ENCODE peak calls at places on chromosomes 1 and 21, in nine cellular contexts. E is neuronal stem cell, V is psoas muscle, Z is right lobe of liver, S is aorta, F is testis, L is Peyer's patch, Y is upper lobe of right lung, H is colonic mucosa. J is an unnamed sample. For H3K4me1, the result is how much of the 10 kb centered on the place peaks cover.

GRCh38 chr21:15138475-15138874 is 73.7 kb upstream of the NRIP1 start:
- DNase-seq in Y (no peak), H (peak), V (peak), S (no peak), L (peak), F (no peak), Z (no peak), E (no peak), J (no peak)

GRCh38 chr1:42163114-42163513 is 1.4 kb downstream of the GUCA2A start:
- DNase-seq in Y (no peak), L (no peak), S (no peak), E (no peak), F (peak), Z (no peak), H (no peak), V (no peak), J (no peak)

GRCh38 chr1:68359045-68359444 is 90.7 kb downstream of the RPE65 start:
- DNase-seq in Y (no peak), E (no peak), S (no peak), H (no peak), V (no peak), L (no peak), F (no peak), Z (no peak), J (no peak)

GRCh38 chr1:119917304-119918055 is 21.2 kb upstream of the ADAM30 start:
- DNase-seq in F (no peak), Z (no peak), E (no peak), H (no peak), S (no peak), V (no peak), L (no peak), Y (no peak), J (no peak)

GRCh38 chr1:21622466-21623315 is 46.5 kb downstream of the RAP1GAP start:
- DNase-seq in F (peak), S (no peak), Z (peak), E (peak), V (no peak), Y (peak), L (peak), H (peak), J (peak)

GRCh38 chr1:2819429-2819828 is 17.9 kb upstream of the TTC34 start:
- DNase-seq in L (no peak), Z (no peak), F (no peak), S (peak), H (no peak), Y (no peak), V (peak), E (no peak), J (no peak)

GRCh38 chr1:208093754-208094719 is 150.1 kb downstream of the PLXNA2 start:
- DNase-seq in Z (peak), Y (peak), V (peak), L (peak), F (peak), E (peak), S (peak), H (peak), J (peak)

GRCh38 chr1:227299238-227299637 is 19.1 kb downstream of the CDC42BPA start:
- DNase-seq in L (no peak), H (no peak), Y (no peak), V (no peak), Z (no peak), F (no peak), E (no peak), S (no peak), J (no peak)

GRCh38 chr1:232886304-232886703 is 64.1 kb upstream of the NTPCR start:
- DNase-seq in H (no peak), L (no peak), V (no peak), Y (no peak), F (no peak), Z (no peak), S (no peak), E (no peak), J (no peak)

GRCh38 chr21:45348591-45349327 is 56.2 kb upstream of the COL18A1 start:
- DNase-seq in F (no peak), L (no peak), S (no peak), V (no peak), Z (no peak), H (no peak), Y (no peak), E (no peak), J (no peak)

GRCh38 chr1:31715097-31715872 is 11.5 kb upstream of the COL16A1 start:
- DNase-seq in L (peak), V (peak), H (peak), F (peak), Y (peak), Z (peak), E (peak), S (peak), J (no peak)

GRCh38 chr1:186792870-186793581 is 35.7 kb upstream of the PLA2G4A start:
- DNase-seq in H (no peak), Y (no peak), E (no peak), Z (no peak), F (no peak), L (no peak), V (no peak), S (no peak), J (no peak)

GRCh38 chr1:203144661-203145060 is 17.1 kb downstream of the ADORA1 start:
- DNase-seq in Y (no peak), F (peak), H (no peak), L (no peak), V (no peak), E (no peak), S (no peak), Z (no peak), J (no peak)

GRCh38 chr1:228277491-228278431 is 69.9 kb downstream of the OBSCN start:
- DNase-seq in S (no peak), Y (peak), F (peak), L (no peak), V (no peak), E (no peak), Z (peak), H (no peak), J (no peak)

GRCh38 chr1:31532114-31532644 is 44.1 kb upstream of the TINAGL1 start:
- DNase-seq in H (no peak), F (no peak), E (no peak), L (no peak), V (no peak), Z (no peak), S (no peak), Y (no peak), J (no peak)

GRCh38 chr1:107358611-107359342 is 217.9 kb downstream of the NTNG1 start:
- DNase-seq in S (no peak), Z (no peak), V (no peak), Y (no peak), H (no peak), E (no peak), F (no peak), L (no peak), J (no peak)

GRCh38 chr21:30153697-30154340 is 12.8 kb downstream of the CLDN17 start:
- DNase-seq in F (no peak), V (no peak), S (no peak), Y (no peak), Z (no peak), E (no peak), L (no peak), H (no peak), J (no peak)

GRCh38 chr1:183967914-183968313 is 69.6 kb downstream of the COLGALT2 start:
- DNase-seq in V (no peak), L (no peak), H (no peak), Z (no peak), S (no peak), E (no peak), Y (no peak), F (no peak), J (no peak)

GRCh38 chr21:15449556-15449955 is 280.2 kb upstream of the USP25 start:
- DNase-seq in S (no peak), L (no peak), H (no peak), F (no peak), V (no peak), Z (no peak), Y (no peak), E (no peak), J (no peak)

GRCh38 chr1:43534256-43534655 is 3.6 kb downstream of the PTPRF start:
- DNase-seq in H (no peak), V (no peak), Y (no peak), E (no peak), S (no peak), L (no peak), F (no peak), Z (no peak), J (no peak)

GRCh38 chr1:115107501-115108260 is 18.4 kb upstream of the TSPAN2 start:
- DNase-seq in Z (no peak), V (no peak), E (no peak), Y (no peak), S (no peak), L (no peak), H (no peak), F (no peak), J (no peak)

GRCh38 chr1:212971312-212971711 is 21.0 kb downstream of the VASH2 start:
- DNase-seq in V (no peak), Z (no peak), Y (no peak), F (no peak), L (no peak), E (no peak), H (no peak), S (no peak), J (no peak)

GRCh38 chr1:186531561-186532165 is 70.7 kb upstream of the PDC start:
- DNase-seq in V (no peak), L (no peak), S (no peak), Y (no peak), H (no peak), Z (no peak), F (no peak), E (no peak), J (no peak)

GRCh38 chr1:206674745-206675175 is 9.9 kb upstream of the MAPKAPK2 start:
- DNase-seq in L (peak), Y (peak), Z (no peak), F (no peak), H (peak), E (no peak), S (peak), V (peak), J (no peak)

GRCh38 chr1:84538599-84538998 is 32.2 kb upstream of the GNG5 start:
- DNase-seq in L (no peak), Z (no peak), H (no peak), F (no peak), E (no peak), V (no peak), Y (no peak), S (no peak), J (no peak)

GRCh38 chr1:172894345-172895049 is 156.2 kb downstream of the TNFSF18 start:
- DNase-seq in V (no peak), E (no peak), S (no peak), Y (no peak), L (no peak), H (no peak), F (no peak), Z (no peak), J (peak)

GRCh38 chr1:10173582-10173981 is 36.8 kb upstream of the KIF1B start:
- DNase-seq in Z (no peak), S (no peak), Y (no peak), F (no peak), L (no peak), E (no peak), V (no peak), H (no peak), J (no peak)

GRCh38 chr1:36207339-36207738 is 16.9 kb upstream of the THRAP3 start:
- DNase-seq in Y (peak), H (no peak), V (peak), S (peak), F (peak), Z (peak), E (no peak), L (no peak), J (no peak)

GRCh38 chr1:232548651-232549050 is 81.3 kb downstream of the SIPA1L2 start:
- DNase-seq in L (no peak), Z (no peak), H (no peak), V (no peak), E (no peak), Y (no peak), F (peak), S (no peak), J (no peak)

GRCh38 chr21:42121792-42122191 is 50.7 kb downstream of the UMODL1 start:
- DNase-seq in S (peak), E (no peak), Z (peak), V (no peak), L (peak), F (no peak), Y (no peak), H (peak), J (no peak)
- H3K27ac ChIP-seq in S (no peak), E (no peak), Z (no peak), V (no peak), L (no peak), F (no peak), Y (no peak), H (no peak), J (no peak)

DNA sequence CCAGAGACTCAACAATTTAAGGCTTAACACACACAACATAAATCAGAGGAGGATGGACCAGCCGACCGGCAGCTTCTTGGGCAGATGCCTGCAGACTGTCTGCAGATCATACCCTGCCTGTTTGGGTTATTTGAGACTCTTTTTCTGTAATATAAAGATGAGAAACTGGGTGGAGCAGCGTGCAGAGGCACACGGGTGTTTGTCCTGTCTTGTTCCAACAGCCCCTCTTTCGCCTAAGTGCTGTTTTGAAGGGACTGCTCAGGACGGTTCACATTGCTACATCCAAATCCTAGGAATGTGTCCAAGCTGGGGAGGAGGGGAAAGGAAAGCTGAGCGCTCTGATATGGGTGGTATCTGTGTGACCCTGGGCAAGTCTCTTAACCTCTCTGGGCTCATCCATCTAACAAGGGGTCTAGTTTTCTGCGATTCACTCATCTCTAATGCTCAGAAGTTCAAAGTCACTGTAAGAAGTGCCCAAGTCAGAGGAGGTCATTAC is 149.9 kb downstream of the CLIC6 start:
- DNase-seq in F (no peak), S (no peak), Y (no peak), Z (no peak), L (no peak), H (peak), E (no peak), V (no peak), J (no peak)
- H3K4me1 ChIP-seq in F (under half), S (under half), Y (under half), Z (under half), L (under half), H (under half), E (under half), V (under half), J (under half)

GRCh38 chr1:79657916-79658662 is 651.6 kb upstream of the ADGRL4 start:
- DNase-seq in L (no peak), H (no peak), Y (no peak), S (no peak), V (no peak), F (no peak), Z (no peak), E (no peak), J (no peak)
- H3K4me3 ChIP-seq in L (no peak), H (no peak), Y (no peak), S (no peak), V (no peak), F (no peak), Z (no peak), E (no peak), J (no peak)

GRCh38 chr1:163745204-163745603 is 423.4 kb downstream of the NUF2 start:
- DNase-seq in F (no peak), Y (no peak), V (no peak), E (no peak), Z (no peak), H (no peak), S (no peak), L (no peak), J (no peak)

GRCh38 chr1:163744488-163744887 is 422.7 kb downstream of the NUF2 start:
- DNase-seq in H (no peak), S (no peak), L (no peak), Y (no peak), Z (no peak), F (no peak), V (no peak), E (no peak), J (no peak)

GRCh38 chr1:163747261-163747660 is 425.5 kb downstream of the NUF2 start:
- DNase-seq in H (no peak), Y (no peak), V (no peak), Z (no peak), L (no peak), F (no peak), E (peak), S (no peak), J (no peak)

GRCh38 chr1:163747855-163748254 is 426.1 kb downstream of the NUF2 start:
- DNase-seq in Y (no peak), V (no peak), S (no peak), Z (no peak), L (no peak), E (no peak), F (no peak), H (no peak), J (no peak)
- H3K27ac ChIP-seq in Y (no peak), V (no peak), S (no peak), Z (no peak), L (no peak), E (no peak), F (no peak), H (no peak), J (no peak)

J was measured in CD4-positive, CD25-positive, alpha-beta regulatory T cell.